ENCODE peak calls at places on chromosomes 1 and 21, in six cellular contexts. Z, B, H, N, F and C are unnamed samples.

GRCh38 chr1:17289756-17290155 is 18.2 kb upstream of the PADI4 start:
- DNase-seq in Z (no peak), N (no peak), F (peak), B (peak), H (no peak), C (peak)

GRCh38 chr21:46264690-46265144 is 20.7 kb downstream of the MCM3AP start:
- DNase-seq in H (no peak), N (no peak), B (no peak), Z (no peak), F (no peak), C (no peak)

GRCh38 chr1:48222501-48223242 is at the start of gene SLC5A9:
- DNase-seq in Z (no peak), F (no peak), N (no peak), H (no peak), B (no peak), C (no peak)

GRCh38 chr1:25780318-25781129 is 19.5 kb upstream of the SELENON start:
- DNase-seq in Z (no peak), F (no peak), N (no peak), H (no peak), B (no peak), C (no peak)

GRCh38 chr1:153490272-153491051 is 30.0 kb upstream of the S100A7 start:
- DNase-seq in F (peak), Z (peak), H (peak), N (no peak), B (no peak), C (peak)

GRCh38 chr1:165857046-165857801 is 29.8 kb downstream of the UCK2 start:
- DNase-seq in B (no peak), H (no peak), Z (no peak), F (peak), N (no peak), C (no peak)

GRCh38 chr1:155052412-155053400 is 1.6 kb downstream of the ADAM15 start:
- DNase-seq in F (no peak), N (no peak), H (peak), Z (no peak), B (no peak), C (no peak)

GRCh38 chr21:27379381-27379780 is 412.5 kb upstream of the ADAMTS5 start:
- DNase-seq in B (no peak), F (no peak), N (no peak), H (no peak), Z (no peak), C (no peak)

GRCh38 chr1:244010599-244011211 is 40.4 kb upstream of the ZBTB18 start:
- DNase-seq in B (no peak), N (no peak), Z (no peak), H (no peak), F (no peak), C (no peak)

GRCh38 chr1:69213644-69214043 is 354.1 kb upstream of the LRRC7 start:
- DNase-seq in Z (no peak), F (no peak), N (no peak), H (no peak), B (no peak), C (no peak)

GRCh38 chr1:98210563-98210962 is 289.7 kb upstream of the DPYD start:
- DNase-seq in Z (no peak), F (no peak), N (no peak), H (no peak), B (no peak), C (no peak)

GRCh38 chr1:169110265-169110664 is 3.8 kb downstream of the ATP1B1 start:
- DNase-seq in Z (no peak), F (no peak), N (no peak), B (no peak), H (no peak), C (no peak)

GRCh38 chr1:101344745-101345144 is 107.9 kb downstream of the S1PR1 start:
- DNase-seq in B (no peak), F (no peak), N (no peak), H (no peak), Z (no peak), C (no peak)

GRCh38 chr1:39657923-39658485 is 13.9 kb downstream of the NT5C1A start:
- DNase-seq in N (peak), Z (peak), F (peak), H (peak), B (peak), C (no peak)

GRCh38 chr1:204923209-204923608 is 52.5 kb downstream of the NFASC start:
- DNase-seq in H (no peak), N (no peak), Z (no peak), B (no peak), F (no peak), C (no peak)